ENCODE peak calls at places on chromosomes 16 and 17, in ten cellular contexts. H is hippocampal formation; X is skeletal muscle cell; M is caudate nucleus; N is NCI-H1092; Q is activated effector memory CD4-positive, alpha-beta T cell treated with Interleukin-2 at 50 U/mL for 16 hours; V is CD8-positive, alpha-beta T cell; Y is central memory CD4-positive, alpha-beta T cell; D is left cardiac atrium; G is RPMI7951. K is an unnamed sample.

GRCh38 chr16:87443031-87443430 is 49.8 kb downstream of the ZCCHC14 start:
- DNase-seq in D (no peak), G (no peak), M (no peak), V (no peak), N (no peak), X (no peak), H (no peak), Q (no peak), Y (no peak), K (no peak)

GRCh38 chr16:27471661-27472060 is 69.7 kb downstream of the IL21R start:
- DNase-seq in V (no peak), N (no peak), H (no peak), D (no peak), M (no peak), Q (no peak), G (no peak), Y (no peak), X (no peak), K (no peak)

GRCh38 chr16:70795513-70795912 is 5.4 kb downstream of the VAC14 start:
- DNase-seq in N (no peak), Y (no peak), G (no peak), D (no peak), H (no peak), Q (no peak), M (no peak), V (no peak), X (no peak), K (no peak)

GRCh38 chr16:89187337-89188063 is 12.8 kb downstream of the SLC22A31 start:
- DNase-seq in Q (no peak), Y (peak), D (peak), H (no peak), X (no peak), N (no peak), M (no peak), G (peak), V (no peak), K (peak)

GRCh38 chr17:38550661-38551060 is 55.1 kb downstream of the SRCIN1 start:
- DNase-seq in Q (no peak), H (peak), Y (no peak), V (no peak), D (peak), N (no peak), X (no peak), M (no peak), G (peak), K (peak)

GRCh38 chr16:23181506-23181905 is 1.0 kb upstream of the SCNN1G start:
- DNase-seq in D (no peak), G (no peak), N (no peak), V (no peak), H (no peak), Y (no peak), Q (no peak), X (no peak), M (no peak), K (no peak)

GRCh38 chr17:28645576-28645939 is 600 bp upstream of the BLTP2 start:
- DNase-seq in M (no peak), G (no peak), D (no peak), Q (no peak), V (peak), Y (no peak), N (no peak), H (no peak), X (no peak), K (no peak)

GRCh38 chr16:23373436-23374219 is 71.5 kb downstream of the SCNN1B start:
- DNase-seq in Y (no peak), G (no peak), N (no peak), D (no peak), V (no peak), X (no peak), H (no peak), M (no peak), Q (no peak), K (no peak)

GRCh38 chr16:53234836-53235235 is 180.0 kb downstream of the CHD9 start:
- DNase-seq in X (no peak), N (no peak), G (no peak), H (no peak), Q (no peak), V (no peak), D (no peak), Y (no peak), M (no peak), K (no peak)

GRCh38 chr16:66910175-66910940 is 8.3 kb downstream of the CDH16 start:
- DNase-seq in H (no peak), G (no peak), Y (no peak), N (no peak), V (no peak), X (no peak), D (peak), M (no peak), Q (no peak), K (no peak)

GRCh38 chr16:67481561-67482259 is 753 bp upstream of the ATP6V0D1 start:
- DNase-seq in X (no peak), H (no peak), G (peak), V (peak), N (peak), Y (peak), D (peak), M (peak), Q (no peak), K (peak)

GRCh38 chr17:56785997-56786680 is 47.6 kb downstream of the C17orf67 start:
- DNase-seq in M (no peak), V (no peak), Y (no peak), D (no peak), Q (no peak), G (no peak), X (no peak), N (no peak), H (no peak), K (no peak)

GRCh38 chr16:86573215-86573614 is 5.1 kb upstream of the FOXL1 start:
- DNase-seq in H (no peak), M (no peak), D (no peak), X (no peak), Y (no peak), N (no peak), Q (no peak), G (no peak), V (no peak), K (no peak)

GRCh38 chr16:51665599-51665998 is 514.5 kb upstream of the SALL1 start:
- DNase-seq in V (no peak), X (no peak), H (no peak), G (no peak), D (no peak), Y (no peak), Q (no peak), M (no peak), N (no peak), K (no peak)

GRCh38 chr17:78706271-78706915 is 75.7 kb downstream of the CYTH1 start:
- DNase-seq in M (no peak), Y (no peak), G (peak), V (no peak), N (no peak), D (no peak), X (no peak), Q (no peak), H (no peak), K (peak)

GRCh38 chr16:31088459-31089183 is at the start of gene PRSS53:
- DNase-seq in M (no peak), V (no peak), H (no peak), X (no peak), D (no peak), G (no peak), Y (no peak), N (no peak), Q (no peak), K (no peak)

GRCh38 chr16:52494621-52495020 is 52.3 kb downstream of the TOX3 start:
- DNase-seq in Q (no peak), V (no peak), D (no peak), X (no peak), G (no peak), H (no peak), M (no peak), N (no peak), Y (no peak), K (no peak)

GRCh38 chr16:86396918-86397317 is 113.4 kb upstream of the FOXF1 start:
- DNase-seq in Y (no peak), H (no peak), X (peak), D (no peak), Q (no peak), N (no peak), V (no peak), M (no peak), G (peak), K (no peak)

GRCh38 chr17:64459284-64459747 is 10.4 kb downstream of the MILR1 start:
- DNase-seq in X (no peak), H (no peak), G (peak), Y (no peak), N (no peak), D (no peak), V (no peak), M (no peak), Q (no peak), K (no peak)

GRCh38 chr17:8742828-8743227 is 1.8 kb downstream of the CCDC42 start:
- DNase-seq in X (no peak), V (no peak), M (no peak), Y (no peak), G (no peak), N (no peak), D (no peak), H (no peak), Q (no peak), K (no peak)

GRCh38 chr16:59632266-59632855 is 898.2 kb upstream of the GOT2 start:
- DNase-seq in Q (no peak), Y (no peak), X (peak), H (no peak), G (peak), M (no peak), V (no peak), N (no peak), D (no peak), K (peak)

GRCh38 chr16:88287219-88287618 is 95.5 kb upstream of the ZNF469 start:
- DNase-seq in G (no peak), V (no peak), X (no peak), M (no peak), Q (no peak), Y (no peak), N (no peak), D (no peak), H (no peak), K (no peak)

GRCh38 chr17:570403-570802 is 144.2 kb downstream of the VPS53 start:
- DNase-seq in N (no peak), M (no peak), G (no peak), Y (no peak), X (no peak), V (no peak), Q (no peak), H (no peak), D (no peak), K (no peak)

GRCh38 chr16:23771642-23772041 is 16.8 kb downstream of the CHP2 start:
- DNase-seq in V (no peak), N (no peak), H (no peak), M (no peak), Q (no peak), D (no peak), Y (no peak), G (no peak), X (no peak), K (no peak)

GRCh38 chr16:2082983-2083364 is 35.2 kb downstream of the TSC2 start:
- DNase-seq in D (no peak), M (no peak), Q (no peak), N (no peak), V (no peak), Y (no peak), X (no peak), H (no peak), G (no peak), K (no peak)

GRCh38 chr16:27258241-27258734 is 10.3 kb downstream of the NSMCE1 start:
- DNase-seq in N (no peak), X (no peak), M (no peak), Y (no peak), Q (no peak), H (no peak), D (no peak), V (no peak), G (peak), K (no peak)

GRCh38 chr17:80511222-80512180 is 33.1 kb upstream of the RPTOR start:
- DNase-seq in H (no peak), X (no peak), N (no peak), Y (no peak), M (no peak), V (no peak), D (no peak), G (no peak), Q (no peak), K (no peak)

GRCh38 chr16:12617401-12617819 is 186.3 kb downstream of the CPPED1 start:
- DNase-seq in H (no peak), M (no peak), V (no peak), N (no peak), X (no peak), Q (no peak), D (no peak), G (no peak), Y (no peak), K (no peak)

GRCh38 chr16:4194661-4195060 is 47.2 kb downstream of the SRL start:
- DNase-seq in Y (no peak), D (no peak), Q (no peak), H (no peak), N (no peak), M (no peak), X (no peak), V (no peak), G (no peak), K (no peak)

GRCh38 chr17:73228748-73229236 is 32.9 kb downstream of the CPSF4L start:
- DNase-seq in N (no peak), Q (no peak), V (peak), D (peak), G (peak), X (peak), H (no peak), M (no peak), Y (no peak), K (peak)

GRCh38 chr17:63446981-63447687 is 1.0 kb upstream of the CYB561 start:
- DNase-seq in M (no peak), G (peak), H (no peak), X (no peak), Q (peak), V (peak), N (peak), D (no peak), Y (peak), K (no peak)

GRCh38 chr16:80253741-80254140 is 287.1 kb upstream of the DYNLRB2 start:
- DNase-seq in X (no peak), H (peak), N (no peak), D (no peak), Y (no peak), Q (no peak), V (no peak), M (no peak), G (no peak), K (no peak)

GRCh38 chr16:82881517-82881916 is 254.7 kb downstream of the CDH13 start:
- DNase-seq in M (no peak), G (no peak), V (no peak), Q (no peak), D (no peak), H (no peak), X (no peak), Y (no peak), N (no peak), K (no peak)

K was measured in adrenal gland.